ENCODE peak calls at places on chromosomes 5 and 9, in ten cellular contexts. D is A549, G is PC-3, R is AG09309, N is brain microvascular endothelial cell, S is fibroblast of mammary gland, V is HFF-Myc, Q is mucosa of descending colon, Y is heart left ventricle, A is BJ. U is an unnamed sample.

GRCh38 chr5:133618141-133618540 is 5.8 kb upstream of the FSTL4 start:
- DNase-seq in D (no peak), G (no peak), R (no peak), N (no peak), S (no peak), V (no peak), Q (no peak), Y (no peak), A (no peak), U (no peak)

GRCh38 chr5:83925952-83926351 is 205.3 kb upstream of the HAPLN1 start:
- DNase-seq in D (no peak), G (no peak), R (no peak), N (no peak), S (no peak), V (no peak), Q (no peak), Y (no peak), A (no peak), U (no peak)

GRCh38 chr5:104297076-104297475 is 734.5 kb upstream of the NUDT12 start:
- DNase-seq in D (no peak), G (peak), R (no peak), N (peak), S (no peak), V (no peak), Q (no peak), Y (no peak), A (peak), U (no peak)

GRCh38 chr5:124580925-124581821 is 165.3 kb downstream of the ZNF608 start:
- DNase-seq in D (no peak), G (no peak), R (no peak), N (peak), S (no peak), V (no peak), Q (peak), Y (no peak), A (no peak), U (no peak)

GRCh38 chr5:150015415-150015814 is 14.9 kb downstream of the HMGXB3 start:
- DNase-seq in D (no peak), G (no peak), R (no peak), N (no peak), S (no peak), V (no peak), Q (no peak), Y (no peak), A (no peak), U (no peak)

GRCh38 chr5:110270-110888 is 18.4 kb downstream of the PLEKHG4B start:
- DNase-seq in D (no peak), G (no peak), R (no peak), N (no peak), S (no peak), V (no peak), Q (no peak), Y (no peak), A (no peak), U (no peak)

GRCh38 chr5:113336975-113337374 is 97.8 kb downstream of the TSSK1B start:
- DNase-seq in D (peak), G (peak), R (peak), N (peak), S (peak), V (no peak), Q (no peak), Y (peak), A (no peak), U (no peak)

GRCh38 chr5:110925916-110926315 is 145.6 kb upstream of the TSLP start:
- DNase-seq in D (no peak), G (no peak), R (no peak), N (no peak), S (no peak), V (no peak), Q (no peak), Y (no peak), A (no peak), U (no peak)

GRCh38 chr9:76415154-76415553 is 20.9 kb upstream of the RFK start:
- DNase-seq in D (no peak), G (no peak), R (no peak), N (no peak), S (no peak), V (no peak), Q (no peak), Y (no peak), A (no peak), U (no peak)

GRCh38 chr5:132501961-132502931 is 11.7 kb upstream of the IRF1 start:
- DNase-seq in D (no peak), G (no peak), R (no peak), N (peak), S (peak), V (no peak), Q (no peak), Y (peak), A (no peak), U (no peak)

GRCh38 chr9:114822708-114823107 is 16.9 kb upstream of the TNFSF15 start:
- DNase-seq in D (no peak), G (no peak), R (no peak), N (no peak), S (no peak), V (no peak), Q (no peak), Y (no peak), A (no peak), U (no peak)

GRCh38 chr5:124832510-124832909 is 86.1 kb upstream of the ZNF608 start:
- DNase-seq in D (no peak), G (no peak), R (no peak), N (no peak), S (no peak), V (no peak), Q (no peak), Y (no peak), A (no peak), U (no peak)

DNA sequence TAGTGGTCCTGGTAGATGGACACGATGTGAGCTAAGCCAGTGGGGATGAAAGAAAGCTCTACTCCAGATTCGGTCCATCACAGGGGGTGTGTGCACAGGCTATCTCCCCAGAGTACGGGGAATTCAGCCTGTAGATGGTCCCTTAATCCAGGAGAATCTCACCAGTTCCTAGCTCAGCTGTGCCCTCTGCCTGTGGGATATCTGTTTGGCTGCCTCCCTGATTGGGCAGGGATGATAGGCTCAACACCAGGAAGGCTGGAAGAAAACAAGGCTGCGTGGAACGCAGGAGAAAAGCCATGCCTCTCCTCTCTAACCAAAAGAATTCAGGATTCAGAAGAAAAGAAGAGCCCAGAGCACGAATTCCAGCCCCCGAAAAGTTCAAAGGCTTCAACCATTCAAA is 40.9 kb downstream of the VLDLR start:
- DNase-seq in D (no peak), G (peak), R (no peak), N (no peak), S (no peak), V (no peak), Q (no peak), Y (no peak), A (no peak), U (no peak)
- TF ChIP-seq CTCF in D (peak), G (peak), R (no peak), N (peak), S (peak), V (no peak), Q (no peak), Y (no peak), A (no peak), U (no peak)

GRCh38 chr5:61610262-61611024 is 278.4 kb downstream of the ZSWIM6 start:
- DNase-seq in D (no peak), G (no peak), R (no peak), N (no peak), S (no peak), V (no peak), Q (no peak), Y (no peak), A (no peak), U (no peak)
- H3K4me3 ChIP-seq in D (no peak), G (no peak), R (no peak), N (no peak), S (no peak), V (no peak), Q (no peak), Y (no peak), A (no peak), U (no peak)

GRCh38 chr5:90437663-90438062 is 28.1 kb upstream of the CETN3 start:
- DNase-seq in D (no peak), G (no peak), R (no peak), N (no peak), S (no peak), V (no peak), Q (no peak), Y (no peak), A (no peak), U (no peak)

GRCh38 chr5:90438100-90438499 is 28.5 kb upstream of the CETN3 start:
- DNase-seq in D (no peak), G (no peak), R (no peak), N (no peak), S (no peak), V (no peak), Q (no peak), Y (no peak), A (no peak), U (no peak)

GRCh38 chr5:90434116-90434714 is 24.7 kb upstream of the CETN3 start:
- DNase-seq in D (no peak), G (peak), R (no peak), N (peak), S (peak), V (no peak), Q (no peak), Y (peak), A (no peak), U (no peak)
- TF ChIP-seq CTCF in D (peak), G (peak), R (peak), N (peak), S (peak), V (peak), Q (no peak), Y (peak), A (peak), U (peak)

GRCh38 chr5:7395432-7396168 is at the start of gene ADCY2:
- DNase-seq in D (no peak), G (no peak), R (no peak), N (no peak), S (no peak), V (no peak), Q (no peak), Y (no peak), A (no peak), U (no peak)
- H3K4me3 ChIP-seq in D (peak), G (no peak), R (no peak), N (no peak), S (no peak), V (no peak), Q (no peak), Y (peak), A (no peak), U (peak)

GRCh38 chr9:130328349-130328801 is 62.8 kb downstream of the HMCN2 start:
- DNase-seq in D (no peak), G (no peak), R (peak), N (no peak), S (peak), V (no peak), Q (peak), Y (peak), A (no peak), U (no peak)

GRCh38 chr9:130329061-130329460 is 63.5 kb downstream of the HMCN2 start:
- DNase-seq in D (no peak), G (no peak), R (no peak), N (no peak), S (no peak), V (no peak), Q (no peak), Y (no peak), A (no peak), U (no peak)

GRCh38 chr9:130325921-130326320 is 60.4 kb downstream of the HMCN2 start:
- DNase-seq in D (no peak), G (no peak), R (no peak), N (no peak), S (no peak), V (no peak), Q (no peak), Y (no peak), A (no peak), U (no peak)

GRCh38 chr9:130327070-130327780 is 61.7 kb downstream of the HMCN2 start:
- DNase-seq in D (peak), G (no peak), R (no peak), N (no peak), S (no peak), V (no peak), Q (no peak), Y (no peak), A (no peak), U (no peak)

DNA sequence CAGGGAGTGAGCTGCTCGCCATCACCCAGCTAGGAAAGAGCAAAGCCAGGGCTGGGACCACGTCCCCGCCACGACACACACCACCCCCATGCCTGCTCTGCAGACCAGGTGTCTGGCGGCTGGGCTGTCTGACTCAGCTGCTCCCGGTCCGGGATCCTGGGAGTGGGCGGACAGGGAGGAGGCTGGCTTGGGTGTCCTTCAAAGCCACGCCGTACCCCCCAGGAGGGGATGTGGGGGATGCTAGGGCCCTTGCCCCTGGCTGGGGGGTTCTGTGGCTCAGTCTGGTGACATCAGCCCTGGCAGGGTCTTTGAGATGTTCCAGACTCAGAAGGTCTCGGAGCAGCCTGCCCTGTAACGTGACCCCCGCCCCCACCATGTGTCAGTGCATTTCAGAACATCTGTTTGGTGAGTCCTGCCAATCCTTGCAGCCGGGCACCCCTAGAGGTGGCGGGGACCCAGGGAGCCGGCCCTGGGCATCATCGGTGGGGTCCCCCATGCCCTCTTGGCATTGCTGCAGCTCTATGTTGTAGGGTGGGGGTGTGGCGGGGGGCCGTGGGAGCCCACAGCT is 62.3 kb downstream of the HMCN2 start:
- DNase-seq in D (no peak), G (no peak), R (no peak), N (no peak), S (peak), V (no peak), Q (no peak), Y (peak), A (no peak), U (no peak)
- TF ChIP-seq CTCF in D (no peak), G (no peak), R (no peak), N (no peak), S (no peak), V (no peak), Q (no peak), Y (no peak), A (no peak), U (no peak)

U was measured in kidney epithelial cell.